ENCODE peak calls at places on chromosomes 5 and 9, in six cellular contexts. H is WTC11, X is HCT116, S is Calu3, P is stomach, J is MCF 10A. N is an unnamed sample.

GRCh38 chr5:133782736-133783135 is 170.4 kb upstream of the FSTL4 start:
- DNase-seq in S (no peak), P (no peak), H (no peak), J (no peak), X (no peak), N (no peak)

GRCh38 chr9:29214162-29214520 is 1640.9 kb upstream of the C9orf72 start:
- DNase-seq in S (peak; percentile 34), H (peak; percentile 72), X (no peak), J (peak; percentile 81), P (peak; percentile 27), N (peak; percentile 40)

GRCh38 chr5:132182366-132183040 is 45.1 kb downstream of the P4HA2 start:
- DNase-seq in P (no peak), S (no peak), H (no peak), X (no peak), J (no peak), N (no peak)

GRCh38 chr9:91558879-91559278 is 135.2 kb upstream of the NFIL3 start:
- DNase-seq in S (no peak), P (no peak), J (no peak), H (no peak), X (no peak), N (no peak)

GRCh38 chr5:40134883-40135520 is 544.7 kb upstream of the PTGER4 start:
- DNase-seq in P (no peak), S (no peak), X (no peak), H (no peak), J (no peak), N (no peak)

GRCh38 chr5:66602621-66603020 is 6.4 kb downstream of the MAST4 start:
- DNase-seq in S (no peak), H (no peak), X (no peak), P (no peak), J (no peak), N (no peak)

GRCh38 chr5:145629047-145629446 is 206.1 kb downstream of the PRELID2 start:
- DNase-seq in J (no peak), X (no peak), H (no peak), S (no peak), P (no peak), N (no peak)

GRCh38 chr9:113556877-113557593 is 93.5 kb downstream of the RGS3 start:
- DNase-seq in H (no peak), X (no peak), J (no peak), S (no peak), P (no peak), N (no peak)

GRCh38 chr5:177497297-177498012 is at the start of gene PDLIM7:
- DNase-seq in P (peak; percentile 98), S (peak; percentile 98), X (peak; percentile 92), J (peak; percentile 99), H (peak; percentile 97), N (peak; percentile 97)

GRCh38 chr5:181035991-181036815 is 3.9 kb upstream of the BTNL9 start:
- DNase-seq in J (no peak), S (peak; percentile 38), H (no peak), X (no peak), P (no peak), N (no peak)

GRCh38 chr5:88081877-88082276 is 186.8 kb downstream of the TMEM161B start:
- DNase-seq in J (no peak), X (no peak), H (no peak), S (no peak), P (no peak), N (no peak)

GRCh38 chr5:62791059-62791458 is 212.4 kb downstream of the LRRC70 start:
- DNase-seq in J (peak; percentile 28), P (no peak), H (no peak), S (peak; percentile 24), X (peak; percentile 7), N (no peak)

GRCh38 chr5:148788636-148789035 is 37.8 kb upstream of the ADRB2 start:
- DNase-seq in J (no peak), S (no peak), P (no peak), H (no peak), X (no peak), N (no peak)

GRCh38 chr9:117325110-117325788 is 89.6 kb downstream of the ASTN2 start:
- DNase-seq in S (no peak), J (no peak), H (no peak), P (no peak), X (no peak), N (no peak)

GRCh38 chr9:115250646-115251045 is 132.7 kb upstream of the TNC start:
- DNase-seq in P (no peak), J (peak; percentile 61), H (no peak), X (no peak), S (no peak), N (no peak)

GRCh38 chr9:84447305-84447704 is 106.7 kb upstream of the SLC28A3 start:
- DNase-seq in S (no peak), H (no peak), X (no peak), J (peak; percentile 60), P (no peak), N (no peak)

GRCh38 chr9:21533597-21533996 is 51.5 kb upstream of the IFNE start:
- DNase-seq in J (no peak), P (no peak), S (no peak), X (no peak), H (no peak), N (no peak)

GRCh38 chr5:4053111-4053510 is 457.5 kb downstream of the IRX1 start:
- DNase-seq in H (no peak), P (no peak), J (no peak), X (no peak), S (no peak), N (no peak)

GRCh38 chr5:73892806-73893205 is 266.8 kb downstream of the ARHGEF28 start:
- DNase-seq in P (no peak), X (no peak), H (no peak), J (peak; percentile 89), S (no peak), N (no peak)

GRCh38 chr9:136093995-136094881 is 851 bp downstream of the NACC2 start:
- DNase-seq in H (no peak), J (peak; percentile 65), S (peak; percentile 69), X (peak; percentile 32), P (peak; percentile 69), N (no peak)

GRCh38 chr5:74966151-74967050 is 86.0 kb downstream of the GCNT4 start:
- DNase-seq in S (peak; percentile 55), J (no peak), H (no peak), X (no peak), P (peak; percentile 71), N (no peak)

GRCh38 chr5:98771389-98772109 is 1.9 kb upstream of the RGMB start:
- DNase-seq in J (peak; percentile 90), H (peak; percentile 49), X (peak; percentile 84), P (peak; percentile 70), S (peak; percentile 83), N (peak; percentile 45)
- TF ChIP-seq CTCF in J (peak; percentile 76), H (peak; percentile 57), X (peak; percentile 88), P (peak; percentile 90), S (peak; percentile 83), N (peak; percentile 81)

DNA sequence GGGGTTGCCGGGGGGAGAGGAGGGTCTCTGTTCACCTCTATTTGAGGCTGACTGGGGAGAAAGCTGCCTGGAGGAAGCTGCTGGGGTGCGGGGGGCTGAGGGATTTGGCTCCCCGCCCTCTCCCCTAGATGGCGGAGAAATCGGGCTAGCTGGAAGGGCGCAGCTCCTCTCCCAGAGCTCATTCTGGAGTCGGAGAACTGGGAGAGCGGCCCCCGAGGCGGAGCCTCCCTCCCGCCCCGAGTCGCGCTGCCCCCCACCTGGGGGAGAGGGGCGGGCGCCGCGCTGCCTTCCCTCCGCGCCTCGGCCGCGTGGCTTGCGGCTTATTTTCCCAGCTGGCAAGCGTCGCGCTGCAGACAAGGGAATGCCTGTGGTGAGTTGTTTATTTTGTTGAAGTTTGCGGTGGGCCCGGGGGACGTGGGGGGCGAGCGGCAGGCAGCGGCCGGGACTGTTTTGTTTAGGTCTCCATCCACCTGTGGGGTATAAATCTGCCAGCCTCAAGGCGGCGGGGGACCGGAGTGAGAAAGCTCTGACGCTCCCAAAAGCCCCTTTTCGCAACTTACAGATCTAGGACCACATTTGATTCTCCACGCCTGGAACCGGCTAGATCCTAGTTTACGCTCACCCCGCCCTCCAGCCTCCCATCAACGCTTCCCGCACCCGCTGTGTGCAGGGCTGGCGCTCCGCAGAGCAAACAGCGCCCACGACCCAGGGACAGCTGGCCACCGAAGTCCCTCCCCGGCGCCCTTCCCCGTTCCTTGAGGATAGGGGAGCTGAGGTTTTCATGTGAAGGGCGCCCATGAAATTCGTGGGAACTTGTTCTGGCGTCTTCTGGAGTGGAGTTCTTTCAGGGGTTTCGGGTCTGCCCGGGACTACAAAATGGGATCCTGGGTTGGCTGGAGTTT is 4.0 kb upstream of the RGMB start:
- DNase-seq in J (peak; percentile 55), P (peak; percentile 38), S (peak; percentile 54), H (peak; percentile 59), X (no peak), N (peak; percentile 65)
- TF ChIP-seq CTCF in J (peak; percentile 19), P (no peak), S (no peak), H (no peak), X (no peak), N (peak; percentile 83)

GRCh38 chr9:26947736-26948135 is 694 bp upstream of the PLAA start:
- DNase-seq in S (no peak), X (no peak), J (no peak), P (no peak), H (no peak), N (no peak)

GRCh38 chr9:26950521-26950920 is 3.5 kb upstream of the PLAA start:
- DNase-seq in P (no peak), H (no peak), S (no peak), X (no peak), J (no peak), N (no peak)

GRCh38 chr9:26949604-26950003 is 2.6 kb upstream of the PLAA start:
- DNase-seq in X (peak; percentile 64), S (no peak), J (peak; percentile 78), H (no peak), P (no peak), N (no peak)

GRCh38 chr9:26945591-26945990 is 1.5 kb downstream of the PLAA start:
- DNase-seq in X (no peak), P (no peak), J (no peak), H (no peak), S (no peak), N (no peak)

DNA sequence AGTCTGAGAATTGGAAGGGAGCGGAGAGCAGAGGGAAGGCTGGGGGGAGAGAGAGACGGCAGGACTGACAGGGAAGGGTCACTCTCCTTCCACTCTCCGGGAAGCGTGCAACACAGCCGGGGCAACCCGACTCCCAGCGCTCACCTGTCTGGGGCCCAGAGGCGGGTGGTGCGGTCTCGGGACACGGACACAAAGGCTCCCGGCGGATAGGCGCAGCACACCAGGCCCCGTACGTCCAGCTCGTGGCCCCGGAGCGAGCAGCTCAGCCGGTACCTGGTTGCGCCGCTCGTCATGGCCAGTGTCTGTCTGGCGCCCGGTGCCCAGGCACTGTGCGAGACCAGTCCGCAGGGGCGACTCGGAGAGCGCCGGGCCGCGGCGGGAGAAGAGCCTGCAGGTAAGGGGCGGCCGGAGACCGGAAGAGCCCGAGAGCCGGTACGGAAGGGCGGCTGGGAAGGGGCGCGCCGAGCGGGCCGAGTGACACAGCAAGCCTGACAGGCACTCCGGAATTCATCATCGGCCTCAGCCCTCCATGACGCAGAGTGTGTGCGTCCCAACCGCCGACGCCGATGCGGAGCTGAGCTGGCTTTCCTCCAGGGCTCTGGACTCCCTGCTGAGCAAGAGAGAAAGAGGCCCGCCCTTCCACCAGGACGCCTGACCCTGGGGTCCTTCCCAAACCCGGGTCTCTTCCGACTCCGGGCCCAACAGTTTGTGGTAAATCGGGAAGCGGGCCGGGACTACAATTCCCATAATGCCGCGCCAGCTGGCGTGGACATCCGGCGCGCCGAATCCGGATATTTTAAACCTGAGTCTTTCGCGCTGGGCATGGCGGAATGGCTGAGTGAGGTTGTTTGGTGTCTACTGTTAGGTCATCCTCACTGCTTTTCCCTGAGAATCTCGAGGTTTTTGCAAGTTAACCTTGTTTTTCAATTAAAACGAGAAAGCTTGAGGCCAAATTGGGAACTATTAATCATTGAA is at the start of gene PLAA:
- DNase-seq in X (peak; percentile 85), P (peak; percentile 89), S (peak; percentile 81), H (peak; percentile 87), J (peak; percentile 94), N (peak; percentile 86)
- TF ChIP-seq CTCF in X (peak; percentile 11), P (peak; percentile 14), S (no peak), H (no peak), J (no peak), N (no peak)

GRCh38 chr5:107352576-107352975 is 318.2 kb downstream of the EFNA5 start:
- DNase-seq in S (no peak), H (no peak), P (no peak), J (no peak), X (no peak), N (no peak)
- TF ChIP-seq CTCF in S (peak; percentile 14), H (no peak), P (no peak), J (no peak), X (no peak), N (no peak)